ENCODE peak calls at places on chromosomes 6 and 20, in ten cellular contexts. K is heart right ventricle, M is cardiac muscle cell, D is mucosa of descending colon, H is transverse colon, I is astrocyte, R is brain microvascular endothelial cell, S is neural progenitor cell, Q is GM12865, J is bronchial epithelial cell. C is an unnamed sample.

GRCh38 chr20:34271961-34272360 is 30.7 kb downstream of the ASIP start:
- DNase-seq in K (no peak), M (peak; percentile 88), D (no peak), H (no peak), I (peak; percentile 90), R (peak; percentile 66), S (no peak), Q (no peak), J (no peak), C (no peak)

GRCh38 chr20:3923818-3924217 is 34.6 kb downstream of the PANK2 start:
- DNase-seq in K (no peak), M (peak; percentile 51), D (no peak), H (no peak), I (peak; percentile 52), R (peak; percentile 40), S (no peak), Q (no peak), J (peak; percentile 28), C (no peak)

GRCh38 chr6:30770164-30770563 is 25.8 kb upstream of the IER3 start:
- DNase-seq in K (no peak), M (no peak), D (no peak), H (no peak), I (peak; percentile 81), R (no peak), S (no peak), Q (no peak), J (peak; percentile 48), C (peak; percentile 38)

GRCh38 chr20:49112596-49113274 is 66.6 kb downstream of the CSE1L start:
- DNase-seq in K (no peak), M (no peak), D (no peak), H (no peak), I (peak; percentile 32), R (peak; percentile 59), S (no peak), Q (no peak), J (no peak), C (no peak)

GRCh38 chr6:124036384-124036783 is 232.7 kb downstream of the NKAIN2 start:
- DNase-seq in K (no peak), M (no peak), D (no peak), H (no peak), I (no peak), R (no peak), S (no peak), Q (no peak), J (no peak), C (no peak)

GRCh38 chr20:57601211-57601570 is 19.0 kb downstream of the ZBP1 start:
- DNase-seq in K (no peak), M (no peak), D (no peak), H (no peak), I (no peak), R (no peak), S (no peak), Q (no peak), J (no peak), C (no peak)

GRCh38 chr20:22411568-22412450 is 172.6 kb downstream of the FOXA2 start:
- DNase-seq in K (peak; percentile 9), M (peak; percentile 97), D (peak; percentile 22), H (no peak), I (peak; percentile 90), R (no peak), S (no peak), Q (no peak), J (peak; percentile 84), C (peak; percentile 41)

GRCh38 chr6:170159040-170159965 is 131.6 kb downstream of the DLL1 start:
- DNase-seq in K (no peak), M (no peak), D (no peak), H (no peak), I (no peak), R (no peak), S (no peak), Q (no peak), J (no peak), C (no peak)

GRCh38 chr6:11779308-11780096 is 899 bp upstream of the ADTRP start:
- DNase-seq in K (no peak), M (no peak), D (peak; percentile 46), H (peak; percentile 34), I (peak; percentile 29), R (no peak), S (peak; percentile 28), Q (no peak), J (no peak), C (no peak)

GRCh38 chr6:46914279-46914810 is 7.4 kb downstream of the ADGRF5 start:
- DNase-seq in K (no peak), M (no peak), D (no peak), H (no peak), I (no peak), R (no peak), S (peak; percentile 70), Q (no peak), J (peak; percentile 18), C (no peak)

GRCh38 chr6:144064831-144065668 is 30.3 kb downstream of the SF3B5 start:
- DNase-seq in K (no peak), M (no peak), D (peak; percentile 85), H (peak; percentile 70), I (no peak), R (no peak), S (peak; percentile 56), Q (peak; percentile 60), J (no peak), C (no peak)

DNA sequence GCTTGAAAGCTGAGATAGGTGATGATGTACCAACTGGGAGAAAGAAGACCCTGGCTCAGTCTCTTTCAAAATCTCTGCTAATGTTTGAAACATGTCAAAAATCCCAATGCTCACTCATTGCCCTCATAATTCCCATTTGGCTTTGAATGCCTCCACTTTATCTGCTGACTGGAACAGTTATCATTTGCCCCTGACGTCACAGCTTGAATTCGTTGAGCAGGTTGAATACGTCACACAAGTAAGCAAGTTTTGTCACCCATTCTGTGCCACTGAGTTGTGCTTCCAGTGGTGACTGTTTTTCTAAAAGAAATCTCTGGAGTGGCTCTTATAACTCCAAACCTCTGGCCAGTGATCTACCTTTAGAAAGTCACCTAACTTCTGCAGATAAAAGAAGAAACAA is 991.4 kb downstream of the EYS start:
- DNase-seq in K (no peak), M (no peak), D (no peak), H (no peak), I (no peak), R (no peak), S (no peak), Q (no peak), J (no peak), C (no peak)
- H3K4me3 ChIP-seq in K (no peak overlapping the region), M (no peak overlapping the region), D (no peak overlapping the region), H (no peak overlapping the region), I (no peak overlapping the region), R (no peak overlapping the region), S (no peak overlapping the region), Q (no peak overlapping the region), J (no peak overlapping the region), C (no peak overlapping the region)

GRCh38 chr6:12955996-12956395 is 239.4 kb downstream of the PHACTR1 start:
- DNase-seq in K (no peak), M (no peak), D (no peak), H (no peak), I (no peak), R (no peak), S (no peak), Q (no peak), J (no peak), C (no peak)

GRCh38 chr6:12956991-12957320 is 240.4 kb downstream of the PHACTR1 start:
- DNase-seq in K (no peak), M (no peak), D (no peak), H (no peak), I (no peak), R (no peak), S (peak; percentile 8), Q (no peak), J (no peak), C (no peak)

GRCh38 chr6:12961761-12962160 is 245.2 kb downstream of the PHACTR1 start:
- DNase-seq in K (no peak), M (no peak), D (no peak), H (no peak), I (no peak), R (no peak), S (no peak), Q (no peak), J (no peak), C (no peak)

GRCh38 chr6:12958052-12958706 is 241.6 kb downstream of the PHACTR1 start:
- DNase-seq in K (no peak), M (peak; percentile 52), D (no peak), H (no peak), I (peak; percentile 10), R (peak; percentile 5), S (no peak), Q (no peak), J (peak; percentile 8), C (no peak)

DNA sequence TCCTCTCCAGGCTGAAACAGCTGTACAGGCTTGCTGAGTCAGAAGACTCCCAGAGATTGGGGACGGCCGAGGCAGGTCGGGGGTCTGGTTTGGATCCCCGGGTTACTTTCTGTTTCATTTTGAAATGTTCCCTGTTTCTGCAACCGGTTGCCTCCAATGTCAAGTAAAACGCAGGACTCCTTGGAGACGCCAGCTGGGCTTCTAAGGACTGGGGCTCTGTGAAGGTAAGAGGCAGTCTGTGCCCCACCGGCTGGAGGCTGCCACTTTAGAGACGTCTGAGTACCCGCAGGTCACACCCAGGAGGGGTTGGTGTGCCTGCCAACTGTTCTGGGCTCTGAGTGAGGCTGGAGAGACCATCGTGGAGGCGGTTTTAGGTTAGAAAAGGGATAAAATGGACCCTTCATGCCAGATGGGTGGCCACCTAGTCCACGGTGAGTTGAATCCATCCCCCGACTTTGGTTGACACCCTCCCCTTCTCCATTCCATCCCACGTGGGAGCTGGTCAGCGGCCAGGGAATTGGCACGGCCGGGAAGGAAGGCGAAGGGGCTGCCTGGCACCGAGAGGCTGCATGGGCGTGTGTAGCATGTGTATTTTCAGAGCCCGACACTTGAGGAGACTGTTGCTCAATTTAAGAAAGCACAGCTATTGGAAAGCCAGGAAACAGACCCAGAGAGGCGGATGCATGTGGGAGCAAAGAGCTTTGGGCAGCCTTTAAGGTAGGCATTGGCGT is 240.9 kb downstream of the PHACTR1 start:
- DNase-seq in K (peak; percentile 70), M (peak; percentile 82), D (peak; percentile 22), H (peak; percentile 26), I (peak; percentile 58), R (peak; percentile 46), S (peak; percentile 41), Q (peak; percentile 9), J (peak; percentile 60), C (peak; percentile 47)
- TF ChIP-seq CTCF in K (peak; percentile 39), M (no peak), D (no peak), H (no peak), I (no peak), R (no peak), S (no peak), Q (no peak), J (no peak), C (no peak)

GRCh38 chr20:63863798-63864544 is 1.1 kb upstream of the TPD52L2 start:
- DNase-seq in K (peak; percentile 83), M (peak; percentile 85), D (peak; percentile 88), H (peak; percentile 91), I (peak; percentile 57), R (peak; percentile 52), S (peak; percentile 91), Q (peak; percentile 97), J (peak; percentile 77), C (peak; percentile 78)
- H3K4me3 ChIP-seq in K (peak overlapping the region; percentile 80), M (peak overlapping the region; percentile 79), D (peak overlapping the region; percentile 81), H (peak overlapping the region; percentile 77), I (peak overlapping the region; percentile 86), R (peak overlapping the region; percentile 90), S (peak overlapping the region; percentile 79), Q (peak overlapping the region; percentile 94), J (peak overlapping the region; percentile 99), C (peak overlapping the region; percentile 79)

DNA sequence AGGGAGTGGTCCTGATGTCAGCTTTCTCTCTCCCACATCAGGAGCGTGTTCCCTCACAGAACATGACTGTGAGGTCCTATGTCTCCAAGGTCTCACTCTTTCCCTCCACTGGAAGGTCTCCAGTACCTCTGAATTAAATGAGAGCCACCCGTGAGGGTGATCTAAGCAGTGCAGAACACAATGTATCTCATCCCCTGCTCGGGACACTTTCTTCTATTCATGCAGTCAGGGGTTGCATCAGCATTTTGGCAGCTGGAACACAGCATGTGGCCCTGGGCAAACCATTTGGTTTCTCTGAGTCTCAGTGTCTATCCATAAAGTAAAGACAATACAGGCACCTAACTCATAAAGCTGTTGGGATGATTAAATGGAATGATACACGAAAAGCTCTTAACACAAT is 34.2 kb downstream of the MAFB start:
- DNase-seq in K (no peak), M (peak; percentile 61), D (no peak), H (no peak), I (no peak), R (peak; percentile 12), S (no peak), Q (no peak), J (no peak), C (peak; percentile 22)
- TF ChIP-seq CTCF in K (no peak), M (no peak), D (no peak), H (no peak), I (no peak), R (no peak), S (no peak), Q (no peak), J (no peak), C (no peak)